ENCODE peak calls at places on chromosomes 12 and 14, in six cellular contexts. One of them, this sample, is unnamed.

GRCh38 chr12:69170293-69170692 is 69.1 kb upstream of the CPSF6 start:
- DNase-seq in activated CD4-positive, alpha-beta T cell treated with anti-CD3 and anti-CD28 coated beads, Interleukin-2, amount 50 U/mL, for 48 hours: no peak
- DNase-seq in T-helper 2 cell: no peak
- DNase-seq in SK-N-DZ: no peak
- DNase-seq in activated CD8-positive, alpha-beta T cell treated with anti-CD3 and anti-CD28 coated beads, Interleukin-2, amount 10 ng/mL, durations not matched to agents 7 days and 5 days: no peak
- DNase-seq in occipital lobe: no peak
- DNase-seq in this sample: no peak

GRCh38 chr12:132108211-132108832 is 35.8 kb downstream of the DDX51 start:
- DNase-seq in T-helper 2 cell: no peak
- DNase-seq in activated CD8-positive, alpha-beta T cell treated with anti-CD3 and anti-CD28 coated beads, Interleukin-2, amount 10 ng/mL, durations not matched to agents 7 days and 5 days: no peak
- DNase-seq in activated CD4-positive, alpha-beta T cell treated with anti-CD3 and anti-CD28 coated beads, Interleukin-2, amount 50 U/mL, for 48 hours: no peak
- DNase-seq in occipital lobe: no peak
- DNase-seq in SK-N-DZ: no peak
- DNase-seq in this sample: no peak

GRCh38 chr12:47844264-47845020 is 24.7 kb upstream of the HDAC7 start:
- DNase-seq in occipital lobe: no peak
- DNase-seq in T-helper 2 cell: no peak
- DNase-seq in SK-N-DZ: peak
- DNase-seq in activated CD8-positive, alpha-beta T cell treated with anti-CD3 and anti-CD28 coated beads, Interleukin-2, amount 10 ng/mL, durations not matched to agents 7 days and 5 days: no peak
- DNase-seq in activated CD4-positive, alpha-beta T cell treated with anti-CD3 and anti-CD28 coated beads, Interleukin-2, amount 50 U/mL, for 48 hours: no peak
- DNase-seq in this sample: no peak

GRCh38 chr12:72274926-72275325 is 2.8 kb downstream of the TRHDE start:
- DNase-seq in activated CD4-positive, alpha-beta T cell treated with anti-CD3 and anti-CD28 coated beads, Interleukin-2, amount 50 U/mL, for 48 hours: no peak
- DNase-seq in occipital lobe: no peak
- DNase-seq in activated CD8-positive, alpha-beta T cell treated with anti-CD3 and anti-CD28 coated beads, Interleukin-2, amount 10 ng/mL, durations not matched to agents 7 days and 5 days: no peak
- DNase-seq in SK-N-DZ: no peak
- DNase-seq in T-helper 2 cell: no peak
- DNase-seq in this sample: peak

GRCh38 chr12:16726879-16727278 is 120.9 kb upstream of the LMO3 start:
- DNase-seq in SK-N-DZ: no peak
- DNase-seq in activated CD4-positive, alpha-beta T cell treated with anti-CD3 and anti-CD28 coated beads, Interleukin-2, amount 50 U/mL, for 48 hours: no peak
- DNase-seq in activated CD8-positive, alpha-beta T cell treated with anti-CD3 and anti-CD28 coated beads, Interleukin-2, amount 10 ng/mL, durations not matched to agents 7 days and 5 days: no peak
- DNase-seq in occipital lobe: no peak
- DNase-seq in T-helper 2 cell: no peak
- DNase-seq in this sample: no peak

GRCh38 chr14:60649815-60650381 is 621 bp upstream of the SIX1 start:
- DNase-seq in activated CD4-positive, alpha-beta T cell treated with anti-CD3 and anti-CD28 coated beads, Interleukin-2, amount 50 U/mL, for 48 hours: no peak
- DNase-seq in T-helper 2 cell: no peak
- DNase-seq in activated CD8-positive, alpha-beta T cell treated with anti-CD3 and anti-CD28 coated beads, Interleukin-2, amount 10 ng/mL, durations not matched to agents 7 days and 5 days: no peak
- DNase-seq in occipital lobe: no peak
- DNase-seq in SK-N-DZ: peak
- DNase-seq in this sample: peak

GRCh38 chr12:47767197-47767724 is 5.8 kb upstream of the SLC48A1 start:
- DNase-seq in SK-N-DZ: peak
- DNase-seq in activated CD8-positive, alpha-beta T cell treated with anti-CD3 and anti-CD28 coated beads, Interleukin-2, amount 10 ng/mL, durations not matched to agents 7 days and 5 days: peak
- DNase-seq in activated CD4-positive, alpha-beta T cell treated with anti-CD3 and anti-CD28 coated beads, Interleukin-2, amount 50 U/mL, for 48 hours: peak
- DNase-seq in T-helper 2 cell: no peak
- DNase-seq in occipital lobe: no peak
- DNase-seq in this sample: peak

GRCh38 chr12:3885179-3886094 is 12.2 kb upstream of the PARP11 start:
- DNase-seq in SK-N-DZ: peak
- DNase-seq in activated CD4-positive, alpha-beta T cell treated with anti-CD3 and anti-CD28 coated beads, Interleukin-2, amount 50 U/mL, for 48 hours: no peak
- DNase-seq in activated CD8-positive, alpha-beta T cell treated with anti-CD3 and anti-CD28 coated beads, Interleukin-2, amount 10 ng/mL, durations not matched to agents 7 days and 5 days: peak
- DNase-seq in occipital lobe: no peak
- DNase-seq in T-helper 2 cell: no peak
- DNase-seq in this sample: peak

GRCh38 chr12:123957191-123957590 is 15.4 kb downstream of the CCDC92 start:
- DNase-seq in occipital lobe: no peak
- DNase-seq in activated CD8-positive, alpha-beta T cell treated with anti-CD3 and anti-CD28 coated beads, Interleukin-2, amount 10 ng/mL, durations not matched to agents 7 days and 5 days: no peak
- DNase-seq in SK-N-DZ: no peak
- DNase-seq in activated CD4-positive, alpha-beta T cell treated with anti-CD3 and anti-CD28 coated beads, Interleukin-2, amount 50 U/mL, for 48 hours: no peak
- DNase-seq in T-helper 2 cell: no peak
- DNase-seq in this sample: no peak

GRCh38 chr12:58841058-58841798 is 79.1 kb downstream of the LRIG3 start:
- DNase-seq in activated CD8-positive, alpha-beta T cell treated with anti-CD3 and anti-CD28 coated beads, Interleukin-2, amount 10 ng/mL, durations not matched to agents 7 days and 5 days: no peak
- DNase-seq in SK-N-DZ: no peak
- DNase-seq in T-helper 2 cell: no peak
- DNase-seq in activated CD4-positive, alpha-beta T cell treated with anti-CD3 and anti-CD28 coated beads, Interleukin-2, amount 50 U/mL, for 48 hours: no peak
- DNase-seq in occipital lobe: no peak
- DNase-seq in this sample: no peak

GRCh38 chr14:55869397-55870049 is 248.7 kb upstream of the PELI2 start:
- DNase-seq in activated CD4-positive, alpha-beta T cell treated with anti-CD3 and anti-CD28 coated beads, Interleukin-2, amount 50 U/mL, for 48 hours: no peak
- DNase-seq in SK-N-DZ: no peak
- DNase-seq in occipital lobe: no peak
- DNase-seq in activated CD8-positive, alpha-beta T cell treated with anti-CD3 and anti-CD28 coated beads, Interleukin-2, amount 10 ng/mL, durations not matched to agents 7 days and 5 days: no peak
- DNase-seq in T-helper 2 cell: no peak
- DNase-seq in this sample: no peak

GRCh38 chr14:31075144-31075543 is 49.0 kb upstream of the STRN3 start:
- DNase-seq in T-helper 2 cell: no peak
- DNase-seq in occipital lobe: no peak
- DNase-seq in SK-N-DZ: no peak
- DNase-seq in activated CD4-positive, alpha-beta T cell treated with anti-CD3 and anti-CD28 coated beads, Interleukin-2, amount 50 U/mL, for 48 hours: no peak
- DNase-seq in activated CD8-positive, alpha-beta T cell treated with anti-CD3 and anti-CD28 coated beads, Interleukin-2, amount 10 ng/mL, durations not matched to agents 7 days and 5 days: no peak
- DNase-seq in this sample: no peak

GRCh38 chr12:64390275-64390851 is at the start of gene C12orf56:
- DNase-seq in activated CD4-positive, alpha-beta T cell treated with anti-CD3 and anti-CD28 coated beads, Interleukin-2, amount 50 U/mL, for 48 hours: peak
- DNase-seq in T-helper 2 cell: no peak
- DNase-seq in SK-N-DZ: no peak
- DNase-seq in occipital lobe: no peak
- DNase-seq in activated CD8-positive, alpha-beta T cell treated with anti-CD3 and anti-CD28 coated beads, Interleukin-2, amount 10 ng/mL, durations not matched to agents 7 days and 5 days: peak
- DNase-seq in this sample: peak

GRCh38 chr14:50260511-50260910 is 29.1 kb upstream of the SOS2 start:
- DNase-seq in activated CD8-positive, alpha-beta T cell treated with anti-CD3 and anti-CD28 coated beads, Interleukin-2, amount 10 ng/mL, durations not matched to agents 7 days and 5 days: peak
- DNase-seq in T-helper 2 cell: no peak
- DNase-seq in occipital lobe: no peak
- DNase-seq in SK-N-DZ: peak
- DNase-seq in activated CD4-positive, alpha-beta T cell treated with anti-CD3 and anti-CD28 coated beads, Interleukin-2, amount 50 U/mL, for 48 hours: no peak
- DNase-seq in this sample: peak

This sample was measured in EL.